ENCODE peak calls at places on chromosomes 16 and 17, in six cellular contexts. B is PC-9, G is GM23248, L is neural progenitor cell, S is endothelial cell of umbilical vein, F is fibroblast of lung. J is an unnamed sample.

GRCh38 chr16:75152635-75153034 is 4.3 kb downstream of the ZFP1 start:
- DNase-seq in B (no peak), G (no peak), L (no peak), S (no peak), F (no peak), J (no peak)

GRCh38 chr17:62739666-62740065 is 68.4 kb downstream of the MARCHF10 start:
- DNase-seq in B (no peak), G (no peak), L (no peak), S (no peak), F (no peak), J (no peak)

GRCh38 chr16:30108059-30108855 is 5.1 kb downstream of the GDPD3 start:
- DNase-seq in B (no peak), G (no peak), L (no peak), S (no peak), F (no peak), J (no peak)

GRCh38 chr17:10243905-10244844 is 45.8 kb upstream of the GAS7 start:
- DNase-seq in B (no peak), G (peak; percentile 89), L (no peak), S (no peak), F (peak; percentile 7), J (no peak)

GRCh38 chr16:17275989-17276530 is 194.7 kb downstream of the XYLT1 start:
- DNase-seq in B (no peak), G (no peak), L (no peak), S (no peak), F (no peak), J (no peak)

GRCh38 chr16:49440156-49441065 is 66.8 kb downstream of the C16orf78 start:
- DNase-seq in B (no peak), G (no peak), L (peak; percentile 33), S (no peak), F (no peak), J (no peak)

GRCh38 chr17:33732116-33732515 is 439.0 kb upstream of the ASIC2 start:
- DNase-seq in B (no peak), G (peak; percentile 33), L (peak; percentile 70), S (peak; percentile 1), F (peak; percentile 1), J (no peak)

GRCh38 chr16:11966173-11966572 is 1.2 kb downstream of the TNFRSF17 start:
- DNase-seq in B (no peak), G (no peak), L (no peak), S (no peak), F (no peak), J (no peak)

GRCh38 chr16:15650698-15651161 is 685 bp downstream of the NDE1 start:
- DNase-seq in B (peak; percentile 19), G (peak; percentile 65), L (peak; percentile 60), S (peak; percentile 37), F (peak; percentile 31), J (no peak)

GRCh38 chr17:79931517-79932309 is 92.5 kb upstream of the CBX4 start:
- DNase-seq in B (no peak), G (peak; percentile 74), L (no peak), S (no peak), F (no peak), J (peak; percentile 31)

GRCh38 chr16:21277927-21278706 is at the start of gene CRYM:
- DNase-seq in B (peak; percentile 45), G (peak; percentile 68), L (peak; percentile 88), S (peak; percentile 36), F (peak; percentile 29), J (no peak)

GRCh38 chr17:10616502-10617119 is 40.5 kb downstream of the MYH3 start:
- DNase-seq in B (peak; percentile 62), G (peak; percentile 76), L (peak; percentile 88), S (peak; percentile 51), F (peak; percentile 71), J (peak; percentile 16)

GRCh38 chr16:83717814-83718213 is 90.0 kb upstream of the HSBP1 start:
- DNase-seq in B (no peak), G (peak; percentile 79), L (no peak), S (peak; percentile 36), F (no peak), J (peak; percentile 90)

GRCh38 chr17:2259769-2260536 is 43.6 kb downstream of the SMG6 start:
- DNase-seq in B (no peak), G (peak; percentile 69), L (no peak), S (no peak), F (no peak), J (peak; percentile 80)

GRCh38 chr17:69828087-69828486 is 246.9 kb upstream of the KCNJ16 start:
- DNase-seq in B (no peak), G (peak; percentile 66), L (no peak), S (peak; percentile 97), F (peak; percentile 50), J (peak; percentile 72)

GRCh38 chr17:73630531-73630930 is 13.7 kb downstream of the SDK2 start:
- DNase-seq in B (no peak), G (no peak), L (peak; percentile 56), S (no peak), F (no peak), J (no peak)

GRCh38 chr17:48544356-48545021 is 420 bp downstream of the HOXB2 start:
- DNase-seq in B (no peak), G (peak; percentile 89), L (peak; percentile 72), S (peak; percentile 87), F (peak; percentile 98), J (peak; percentile 91)
- H3K4me1 ChIP-seq in B (no peaks in the 10 kb centered on the region), G (peaks cover 50% of the 10 kb centered on the region), L (no peaks in the 10 kb centered on the region), S (peaks cover 49% of the 10 kb centered on the region), F (peaks cover 32% of the 10 kb centered on the region), J (peaks cover 39% of the 10 kb centered on the region)

GRCh38 chr16:31531096-31531495 is 3.4 kb downstream of the AHSP start:
- DNase-seq in B (no peak), G (no peak), L (no peak), S (no peak), F (no peak), J (no peak)

GRCh38 chr16:31529398-31530312 is 2.0 kb downstream of the AHSP start:
- DNase-seq in B (no peak), G (peak; percentile 28), L (peak; percentile 49), S (no peak), F (no peak), J (no peak)

GRCh38 chr16:31527617-31528287 is at the start of gene AHSP:
- DNase-seq in B (no peak), G (no peak), L (no peak), S (no peak), F (no peak), J (no peak)

GRCh38 chr16:31530405-31530804 is 2.7 kb downstream of the AHSP start:
- DNase-seq in B (no peak), G (no peak), L (no peak), S (no peak), F (no peak), J (no peak)

DNA sequence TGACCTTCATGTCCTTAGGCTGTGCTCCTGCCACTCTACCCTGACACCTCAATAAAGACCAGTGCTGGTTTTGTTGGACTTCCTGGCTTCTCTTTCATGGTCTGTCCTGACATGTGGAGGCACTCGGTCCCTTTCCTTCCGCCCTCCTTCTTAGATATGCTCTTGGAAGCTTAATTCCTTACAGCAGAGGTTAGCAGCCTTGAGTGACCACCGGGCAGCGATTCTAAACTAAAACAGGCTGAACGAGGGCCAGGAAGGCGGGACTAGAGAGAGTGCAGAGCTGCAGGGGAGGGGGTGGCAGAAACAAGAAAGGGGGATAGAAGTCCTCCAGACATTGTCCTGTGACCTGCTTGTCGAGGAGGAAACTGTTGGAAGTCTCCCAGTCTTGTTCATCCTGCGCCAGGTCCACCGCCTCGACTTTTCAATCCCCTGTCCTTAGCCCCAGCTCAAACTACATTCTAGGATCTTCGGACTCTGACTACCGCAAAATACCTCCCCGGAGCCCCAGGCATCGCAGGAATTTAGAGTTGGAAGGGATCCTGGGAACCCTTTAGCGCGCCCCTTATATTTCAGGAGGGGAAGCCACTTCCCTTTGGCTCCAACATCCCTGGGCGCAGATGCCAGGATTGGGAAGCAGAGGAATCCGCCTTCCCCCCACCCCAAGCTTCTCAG is 1.2 kb downstream of the AHSP start:
- DNase-seq in B (no peak), G (peak; percentile 28), L (no peak), S (no peak), F (no peak), J (peak; percentile 47)
- TF ChIP-seq EZH2 in B (no peak), G (no peak), L (no peak), S (no peak), F (peak; percentile 62), J (no peak)

DNA sequence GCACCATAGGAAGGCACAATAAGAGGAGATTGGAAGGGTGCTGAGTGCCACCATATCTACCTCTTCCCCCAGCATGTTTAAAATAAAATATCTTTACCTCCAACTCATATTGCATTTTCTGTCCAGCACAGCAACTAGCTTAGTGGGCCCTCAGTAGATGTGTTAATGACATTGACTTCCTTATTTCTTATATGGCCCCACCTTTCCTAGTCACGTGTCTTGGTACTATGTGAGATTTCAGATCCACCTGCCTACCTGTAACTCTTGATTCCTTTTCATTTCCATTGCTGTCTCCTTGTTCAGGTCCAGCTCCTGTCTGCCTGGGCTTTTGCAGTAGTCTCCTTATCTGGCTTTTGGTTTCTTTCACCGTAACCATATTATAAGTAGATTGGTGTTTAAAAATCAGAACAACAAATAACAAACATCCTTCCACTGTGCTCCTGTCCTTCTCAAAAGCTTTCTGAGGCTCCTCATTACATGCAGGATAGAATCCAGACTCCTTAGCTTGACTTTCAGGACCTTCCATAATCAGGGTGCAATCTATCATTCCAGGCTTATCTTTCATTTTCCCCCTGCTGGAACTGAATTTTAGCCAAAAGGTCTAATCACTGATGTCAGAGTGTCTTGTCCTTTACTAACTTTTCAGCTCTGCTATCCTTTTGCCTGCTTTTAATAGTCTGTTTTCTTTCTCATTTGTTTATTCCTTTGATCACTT is 71.3 kb downstream of the FTO start:
- DNase-seq in B (no peak), G (no peak), L (no peak), S (no peak), F (no peak), J (no peak)
- H3K4me1 ChIP-seq in B (peaks cover 75% of the 10 kb centered on the region), G (peaks cover 90% of the 10 kb centered on the region), L (peaks cover 61% of the 10 kb centered on the region), S (no peaks in the 10 kb centered on the region), F (peaks cover 10% of the 10 kb centered on the region), J (peaks cover 32% of the 10 kb centered on the region)

GRCh38 chr17:15442316-15443185 is 24.9 kb downstream of the CDRT4 start:
- DNase-seq in B (no peak), G (no peak), L (no peak), S (no peak), F (no peak), J (no peak)

GRCh38 chr17:15436399-15437369 is 30.7 kb downstream of the CDRT4 start:
- DNase-seq in B (no peak), G (peak; percentile 37), L (no peak), S (peak; percentile 32), F (peak; percentile 86), J (no peak)

GRCh38 chr17:15441315-15441714 is 26.1 kb downstream of the CDRT4 start:
- DNase-seq in B (no peak), G (no peak), L (no peak), S (peak; percentile 74), F (no peak), J (peak; percentile 88)

GRCh38 chr17:15444805-15445204 is 22.6 kb downstream of the CDRT4 start:
- DNase-seq in B (no peak), G (peak; percentile 6), L (no peak), S (peak; percentile 96), F (no peak), J (peak; percentile 90)

DNA sequence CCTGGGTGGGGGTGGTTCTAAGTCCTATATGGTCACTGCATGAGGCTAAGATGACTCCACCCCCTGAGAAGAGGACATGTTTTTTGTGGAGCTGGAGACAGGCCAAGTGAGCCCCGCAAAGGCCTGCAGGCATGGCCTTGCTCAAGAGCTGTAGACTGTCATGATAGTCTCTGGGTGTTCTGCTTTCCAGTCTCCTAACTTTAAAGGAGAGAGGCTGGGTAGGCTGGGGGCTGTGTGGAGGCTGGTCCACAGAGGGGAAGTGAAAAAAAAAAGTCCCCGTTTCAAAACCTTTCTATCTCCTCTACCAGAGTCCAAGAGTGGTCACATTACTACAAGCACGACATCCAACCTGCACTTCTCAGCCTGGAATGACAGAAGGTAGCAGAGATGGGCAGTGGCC is 27.1 kb downstream of the CDRT4 start:
- DNase-seq in B (no peak), G (no peak), L (no peak), S (no peak), F (no peak), J (no peak)
- TF ChIP-seq EZH2 in B (no peak), G (no peak), L (no peak), S (no peak), F (no peak), J (no peak)